ENCODE peak calls at places on chromosomes 12 and 14, in seven cellular contexts. E, D, V, N, O, F and U are unnamed samples. For H3K4me1, the result is how much of the 10 kb centered on the place peaks cover.

GRCh38 chr14:24964048-24964447 is 85.9 kb downstream of the STXBP6 start:
- DNase-seq in E (no peak), D (no peak), V (no peak), N (no peak), O (no peak), F (no peak), U (no peak)

GRCh38 chr14:61188936-61189808 is 92.0 kb downstream of the TMEM30B start:
- DNase-seq in E (peak), D (peak), V (peak), N (no peak), O (peak), F (no peak), U (no peak)

GRCh38 chr12:128079476-128079875 is 187.5 kb upstream of the TMEM132C start:
- DNase-seq in E (no peak), D (no peak), V (no peak), N (no peak), O (no peak), F (no peak), U (no peak)

GRCh38 chr14:78508023-78508422 is 337.9 kb downstream of the NRXN3 start:
- DNase-seq in E (no peak), D (no peak), V (no peak), N (no peak), O (no peak), F (no peak), U (no peak)

GRCh38 chr14:22887990-22888378 is 5.0 kb downstream of the REM2 start:
- DNase-seq in E (no peak), D (no peak), V (no peak), N (no peak), O (no peak), F (no peak), U (peak)

GRCh38 chr12:104792570-104792969 is 165.5 kb downstream of the SLC41A2 start:
- DNase-seq in E (peak), D (no peak), V (no peak), N (no peak), O (no peak), F (no peak), U (no peak)

GRCh38 chr12:49664591-49665146 is 41.3 kb downstream of the PRPF40B start:
- DNase-seq in E (no peak), D (no peak), V (no peak), N (no peak), O (no peak), F (no peak), U (peak)

GRCh38 chr14:100860556-100861187 is 34.8 kb downstream of the MEG3 start:
- DNase-seq in E (no peak), D (no peak), V (no peak), N (no peak), O (no peak), F (no peak), U (no peak)

GRCh38 chr12:4664111-4664510 is 15.2 kb downstream of the NDUFA9 start:
- DNase-seq in E (peak), D (no peak), V (no peak), N (no peak), O (no peak), F (no peak), U (no peak)

GRCh38 chr14:97486601-97487120 is 689.5 kb downstream of the VRK1 start:
- DNase-seq in E (no peak), D (no peak), V (no peak), N (no peak), O (no peak), F (no peak), U (no peak)

GRCh38 chr12:130966443-130967030 is 12.8 kb downstream of the ADGRD1 start:
- DNase-seq in E (no peak), D (no peak), V (no peak), N (no peak), O (no peak), F (no peak), U (no peak)

GRCh38 chr12:130872179-130873096 is 572 bp downstream of the RAN start:
- DNase-seq in E (peak), D (peak), V (peak), N (no peak), O (peak), F (peak), U (no peak)

GRCh38 chr14:32038876-32039275 is 38.2 kb upstream of the ARHGAP5 start:
- DNase-seq in E (peak), D (no peak), V (no peak), N (no peak), O (no peak), F (no peak), U (no peak)

GRCh38 chr12:6056406-6057211 is 67.9 kb downstream of the VWF start:
- DNase-seq in E (no peak), D (no peak), V (no peak), N (no peak), O (no peak), F (peak), U (no peak)

GRCh38 chr12:123200414-123200813 is 32.5 kb downstream of the MPHOSPH9 start:
- DNase-seq in E (no peak), D (no peak), V (no peak), N (no peak), O (no peak), F (no peak), U (no peak)

GRCh38 chr12:68899251-68899771 is 33.7 kb downstream of the CPM start:
- DNase-seq in E (peak), D (peak), V (peak), N (no peak), O (no peak), F (no peak), U (no peak)

DNA sequence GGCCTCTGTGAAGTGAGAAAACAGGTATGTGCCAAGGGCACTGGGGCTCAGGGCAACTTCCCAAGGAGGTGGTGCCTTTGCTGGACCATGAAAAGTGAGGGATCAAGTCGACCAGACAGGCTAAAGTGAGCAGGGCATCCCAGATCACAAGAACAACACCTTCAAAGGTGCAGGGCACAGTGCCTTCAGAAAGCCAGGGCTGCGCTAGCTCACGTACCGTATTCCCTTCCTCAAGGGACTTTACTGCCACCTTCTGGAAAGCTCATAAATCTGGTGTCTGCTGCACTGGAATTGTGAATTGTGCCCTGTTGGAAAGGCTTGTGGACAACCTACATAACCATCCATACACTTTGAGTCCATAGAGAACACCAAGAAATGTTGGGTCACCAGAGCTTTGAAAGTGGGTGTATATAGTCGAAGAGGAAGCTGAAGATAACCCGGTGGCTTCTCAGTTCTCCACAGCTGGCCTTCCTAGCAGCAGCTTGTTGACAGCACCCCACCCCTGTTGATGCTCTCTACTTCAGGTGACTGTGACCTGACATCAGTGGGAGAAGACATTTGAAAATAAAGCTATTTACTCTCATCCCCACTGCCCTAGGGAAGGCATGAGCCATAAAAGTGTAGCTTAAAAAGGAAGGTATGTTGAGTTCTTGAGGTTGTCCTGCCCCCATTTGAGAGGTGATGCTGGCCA is 24.5 kb downstream of the FIGNL2 start:
- DNase-seq in E (peak), D (peak), V (no peak), N (no peak), O (no peak), F (no peak), U (peak)
- H3K4me1 ChIP-seq in E (under half), D (under half), V (under half), N (under half), O (under half), F (under half), U (under half)

GRCh38 chr14:99602788-99603415 is 1.1 kb downstream of the CCDC85C start:
- DNase-seq in E (no peak), D (no peak), V (no peak), N (no peak), O (no peak), F (no peak), U (no peak)

GRCh38 chr14:99604766-99605298 is 825 bp upstream of the CCDC85C start:
- DNase-seq in E (peak), D (no peak), V (peak), N (no peak), O (no peak), F (peak), U (peak)

GRCh38 chr14:99602054-99602787 is 1.8 kb downstream of the CCDC85C start:
- DNase-seq in E (no peak), D (peak), V (peak), N (no peak), O (no peak), F (no peak), U (no peak)

GRCh38 chr14:99603965-99604765 is at the start of gene CCDC85C:
- DNase-seq in E (peak), D (peak), V (peak), N (peak), O (peak), F (peak), U (peak)

DNA sequence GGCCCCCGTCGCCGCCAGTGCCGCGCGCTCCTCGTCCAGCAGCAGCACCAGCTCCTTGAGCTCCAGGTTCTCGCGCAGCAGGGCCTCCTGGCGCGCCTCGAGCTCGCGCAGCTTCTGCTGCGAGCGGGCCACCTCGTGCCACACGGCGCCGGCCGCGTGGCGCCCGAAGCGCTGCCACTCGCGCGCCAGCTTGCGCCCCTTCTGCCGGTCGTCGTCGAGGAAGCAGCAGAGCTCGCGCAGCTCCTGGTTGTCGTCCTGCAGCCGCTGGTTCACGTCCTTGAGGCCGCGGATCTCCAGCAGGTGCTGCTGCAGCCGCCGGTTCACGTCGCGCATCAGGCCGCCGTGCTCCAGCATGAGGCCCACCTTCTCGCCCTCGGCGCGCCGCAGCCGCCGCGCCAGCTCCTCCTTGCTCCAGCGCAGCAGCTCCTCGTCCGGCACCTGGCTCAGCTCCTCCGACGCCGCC is 505 bp downstream of the CCDC85C start:
- DNase-seq in E (peak), D (peak), V (peak), N (no peak), O (no peak), F (peak), U (no peak)
- H3K4me1 ChIP-seq in E (under half), D (half or more), V (under half), N (under half), O (under half), F (under half), U (under half)

DNA sequence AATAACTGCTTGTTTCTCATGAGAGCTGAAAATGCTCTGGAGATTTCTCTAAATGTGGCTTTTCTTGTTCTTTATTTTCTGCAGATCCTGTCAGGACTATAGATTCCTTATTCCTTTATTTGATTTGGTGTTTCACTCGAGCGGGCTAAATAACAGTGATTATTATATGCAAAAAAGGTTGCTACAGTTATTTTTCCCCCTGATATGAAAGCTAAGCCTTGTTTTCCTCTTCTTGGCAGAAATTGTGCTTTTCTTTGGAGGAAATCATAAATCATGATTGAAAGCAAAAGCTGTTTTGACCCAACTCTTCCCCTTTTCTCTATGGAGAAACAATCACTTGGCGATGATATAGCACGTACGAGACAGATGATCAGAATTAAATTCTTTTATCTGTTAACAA is 31.3 kb downstream of the PPFIBP1 start:
- DNase-seq in E (no peak), D (no peak), V (no peak), N (no peak), O (no peak), F (no peak), U (no peak)
- H3K4me1 ChIP-seq in E (under half), D (under half), V (under half), N (under half), O (under half), F (under half), U (under half)

GRCh38 chr12:79891506-79892162 is 43.3 kb downstream of the PPP1R12A start:
- DNase-seq in E (no peak), D (no peak), V (no peak), N (no peak), O (no peak), F (no peak), U (no peak)
- H3K4me1 ChIP-seq in E (under half), D (under half), V (under half), N (under half), O (under half), F (under half), U (under half)

DNA sequence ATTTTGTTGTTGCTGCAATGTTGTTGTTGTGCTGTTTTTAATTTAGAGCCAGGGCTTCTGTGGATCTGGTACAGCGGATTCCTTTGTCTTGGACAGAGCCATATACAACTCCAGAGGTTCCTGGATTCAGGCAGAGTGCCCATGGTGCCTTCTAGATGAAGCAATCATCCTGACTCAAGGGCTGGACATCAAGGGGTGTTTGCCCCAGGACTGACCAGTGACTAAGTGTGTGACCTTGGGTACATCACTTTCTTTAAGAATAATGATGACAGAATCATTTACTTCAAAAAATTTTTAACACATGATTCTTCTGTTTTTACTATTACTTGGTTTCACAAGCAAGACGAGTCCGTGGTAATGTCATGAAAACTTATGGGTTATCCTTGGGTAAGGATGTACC is 397.3 kb downstream of the ZFP36L1 start:
- DNase-seq in E (peak), D (peak), V (no peak), N (no peak), O (no peak), F (no peak), U (no peak)
- H3K4me1 ChIP-seq in E (half or more), D (half or more), V (under half), N (under half), O (under half), F (under half), U (under half)

DNA sequence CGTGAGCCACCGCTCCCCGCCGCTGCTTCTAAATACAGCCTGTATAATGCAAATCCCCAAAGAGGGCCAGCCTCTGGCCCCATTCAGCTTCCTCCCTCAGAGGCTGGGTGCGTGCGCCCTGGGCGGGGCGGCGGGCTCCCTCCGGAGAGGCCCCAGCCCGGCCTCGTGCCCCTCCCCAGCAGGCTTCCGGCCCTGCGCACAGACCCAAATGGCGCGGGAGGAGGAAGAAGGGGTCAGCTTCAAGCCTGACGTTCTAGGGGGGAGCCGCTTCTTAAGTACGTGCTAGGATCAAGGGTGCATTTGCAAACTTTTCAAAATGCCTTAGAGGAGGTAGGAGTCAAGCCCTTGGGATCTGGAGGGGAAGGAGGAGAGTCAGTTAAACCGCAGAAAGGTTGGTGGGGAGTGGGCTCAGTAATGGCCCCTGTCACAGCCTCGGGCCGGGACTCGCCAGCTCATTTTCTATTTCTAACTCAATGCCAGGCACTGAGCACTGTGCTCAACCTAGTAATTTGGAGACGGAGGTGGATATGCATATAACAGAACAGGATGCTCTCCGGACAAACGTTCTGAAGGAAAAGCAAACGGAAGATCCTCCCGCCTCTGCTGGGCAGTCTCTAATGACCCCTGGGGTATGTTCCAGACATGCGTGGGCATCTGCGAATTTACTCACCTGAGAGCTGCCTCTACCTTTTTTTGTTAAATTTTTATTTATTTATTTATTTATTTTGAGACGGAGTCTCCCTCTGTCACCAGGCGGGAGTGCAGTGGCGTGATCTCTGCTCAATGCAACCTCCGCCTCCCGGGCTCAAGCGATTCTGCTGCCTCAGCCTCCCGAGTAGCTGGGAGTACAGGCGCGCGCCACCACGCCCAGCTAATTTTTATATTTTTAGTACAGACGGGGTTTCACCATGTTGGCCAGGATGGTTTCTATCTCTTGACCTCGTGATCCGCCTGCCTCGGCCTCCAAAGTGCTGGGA is 32.3 kb downstream of the NINJ2 start:
- DNase-seq in E (no peak), D (peak), V (peak), N (no peak), O (no peak), F (peak), U (peak)
- H3K4me1 ChIP-seq in E (under half), D (under half), V (under half), N (under half), O (under half), F (under half), U (under half)

GRCh38 chr12:54000774-54001114 is 783 bp downstream of the HOXC9 start:
- DNase-seq in E (no peak), D (no peak), V (no peak), N (no peak), O (no peak), F (no peak), U (no peak)
- H3K4me1 ChIP-seq in E (under half), D (under half), V (under half), N (under half), O (under half), F (under half), U (under half)

GRCh38 chr12:52230364-52231281 is 2.4 kb upstream of the KRT7 start:
- DNase-seq in E (peak), D (no peak), V (peak), N (no peak), O (peak), F (no peak), U (no peak)
- H3K4me1 ChIP-seq in E (under half), D (under half), V (under half), N (under half), O (under half), F (under half), U (under half)

GRCh38 chr14:74592476-74593191 is 19.4 kb downstream of the LTBP2 start:
- DNase-seq in E (no peak), D (no peak), V (no peak), N (no peak), O (no peak), F (no peak), U (no peak)

GRCh38 chr14:74593241-74593985 is 18.6 kb downstream of the LTBP2 start:
- DNase-seq in E (peak), D (no peak), V (no peak), N (no peak), O (no peak), F (no peak), U (no peak)

GRCh38 chr14:74591899-74592298 is 20.1 kb downstream of the LTBP2 start:
- DNase-seq in E (no peak), D (no peak), V (no peak), N (no peak), O (no peak), F (no peak), U (no peak)

GRCh38 chr14:74595006-74595735 is 16.9 kb downstream of the LTBP2 start:
- DNase-seq in E (peak), D (peak), V (no peak), N (no peak), O (no peak), F (no peak), U (no peak)

DNA sequence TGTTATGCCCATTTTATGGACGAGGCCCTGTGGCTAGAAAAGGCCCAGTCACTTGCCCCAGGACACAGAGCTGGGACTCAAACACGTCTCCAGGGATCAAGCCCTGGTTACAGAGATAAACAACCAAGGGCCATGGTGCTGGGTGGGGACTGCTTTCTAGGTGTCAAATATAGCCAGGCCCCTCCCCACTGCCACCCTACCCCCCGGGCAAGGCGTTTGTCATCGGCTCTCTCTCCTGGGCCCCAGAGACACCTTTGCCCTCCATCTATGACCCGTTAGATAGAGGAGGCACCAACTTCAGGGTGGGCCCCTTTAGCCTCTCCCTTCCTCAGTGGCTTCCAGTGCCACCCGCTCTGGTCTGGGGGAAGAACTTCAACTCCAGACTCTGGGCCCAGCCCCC is 18.0 kb downstream of the LTBP2 start:
- DNase-seq in E (no peak), D (no peak), V (no peak), N (no peak), O (no peak), F (no peak), U (no peak)
- H3K4me1 ChIP-seq in E (half or more), D (under half), V (half or more), N (under half), O (under half), F (under half), U (under half)